ENCODE peak calls at places on chromosomes 12 and 14, in seven cellular contexts. U, M, C, Y, P, Z and K are unnamed samples.

GRCh38 chr12:75781532-75782046 is 250.0 kb downstream of the PHLDA1 start:
- DNase-seq in M (no peak), P (no peak), Y (no peak), Z (peak), C (peak), U (no peak), K (no peak)

GRCh38 chr12:51748235-51748634 is 100.3 kb downstream of the FIGNL2 start:
- DNase-seq in Y (no peak), U (no peak), Z (no peak), M (no peak), P (no peak), C (no peak), K (no peak)

GRCh38 chr14:91244501-91244901 is at the start of gene GPR68:
- DNase-seq in M (peak), C (no peak), U (peak), P (no peak), Z (peak), Y (no peak), K (no peak)

GRCh38 chr12:1094714-1095113 is 103.7 kb downstream of the ERC1 start:
- DNase-seq in Z (no peak), C (no peak), U (no peak), M (no peak), P (no peak), Y (no peak), K (no peak)

GRCh38 chr12:106897082-106897481 is 58.6 kb upstream of the TMEM263 start:
- DNase-seq in P (no peak), M (no peak), U (no peak), Y (no peak), Z (no peak), C (no peak), K (peak)

GRCh38 chr12:111304642-111305071 is 64.2 kb downstream of the PHETA1 start:
- DNase-seq in U (no peak), C (no peak), P (no peak), Z (no peak), Y (peak), M (peak), K (peak)

GRCh38 chr12:15700595-15700994 is 88.6 kb downstream of the EPS8 start:
- DNase-seq in Z (peak), C (peak), M (peak), Y (peak), P (no peak), U (peak), K (peak)

GRCh38 chr12:23204933-23205778 is 580.2 kb downstream of the ETNK1 start:
- DNase-seq in P (no peak), M (peak), U (peak), Y (peak), Z (peak), C (peak), K (peak)

GRCh38 chr14:22650046-22650739 is 6.0 kb upstream of the OR6J1 start:
- DNase-seq in Z (no peak), M (no peak), C (no peak), U (no peak), Y (no peak), P (no peak), K (no peak)

GRCh38 chr12:52820521-52820920 is 6.6 kb upstream of the KRT4 start:
- DNase-seq in Z (no peak), Y (no peak), M (no peak), C (no peak), U (no peak), P (no peak), K (no peak)

GRCh38 chr12:55728185-55728931 is 451 bp downstream of the CD63 start:
- DNase-seq in U (peak), C (peak), Z (peak), M (peak), P (no peak), Y (no peak), K (peak)

GRCh38 chr14:90666571-90666970 is 149.7 kb downstream of the TTC7B start:
- DNase-seq in M (no peak), C (no peak), Z (no peak), Y (no peak), P (no peak), U (peak), K (no peak)

GRCh38 chr12:52027085-52027843 is 20.5 kb downstream of the TAMALIN start:
- DNase-seq in Z (no peak), M (no peak), P (no peak), U (no peak), C (no peak), Y (no peak), K (no peak)